ENCODE peak calls at places on chromosome 3, in six cellular contexts. One of them, this sample, is unnamed.

GRCh38 chr3:141305436-141305835 is 62.9 kb upstream of the ZBTB38 start:
- DNase-seq in AG10803: peak
- DNase-seq in B cell: no peak
- DNase-seq in neural progenitor cell: peak
- DNase-seq in progenitor cell of endocrine pancreas: no peak
- DNase-seq in left lung: no peak
- DNase-seq in this sample: no peak

GRCh38 chr3:140164922-140165590 is 230.1 kb downstream of the CLSTN2 start:
- DNase-seq in B cell: no peak
- DNase-seq in left lung: no peak
- DNase-seq in progenitor cell of endocrine pancreas: no peak
- DNase-seq in AG10803: no peak
- DNase-seq in neural progenitor cell: no peak
- DNase-seq in this sample: no peak

GRCh38 chr3:141530133-141530768 is 43.4 kb downstream of the RASA2 start:
- DNase-seq in B cell: no peak
- DNase-seq in left lung: no peak
- DNase-seq in neural progenitor cell: no peak
- DNase-seq in progenitor cell of endocrine pancreas: no peak
- DNase-seq in AG10803: peak
- DNase-seq in this sample: no peak

GRCh38 chr3:186073641-186074040 is 35.2 kb downstream of the ETV5 start:
- DNase-seq in progenitor cell of endocrine pancreas: no peak
- DNase-seq in B cell: no peak
- DNase-seq in neural progenitor cell: no peak
- DNase-seq in AG10803: no peak
- DNase-seq in left lung: no peak
- DNase-seq in this sample: no peak

GRCh38 chr3:61381745-61382392 is 130.6 kb upstream of the FHIT start:
- DNase-seq in progenitor cell of endocrine pancreas: no peak
- DNase-seq in left lung: no peak
- DNase-seq in neural progenitor cell: peak
- DNase-seq in AG10803: peak
- DNase-seq in B cell: peak
- DNase-seq in this sample: peak

GRCh38 chr3:184362668-184363540 is 1.4 kb downstream of the POLR2H start:
- DNase-seq in left lung: peak
- DNase-seq in AG10803: peak
- DNase-seq in progenitor cell of endocrine pancreas: peak
- DNase-seq in B cell: peak
- DNase-seq in neural progenitor cell: peak
- DNase-seq in this sample: peak

GRCh38 chr3:155112661-155113389 is 32.7 kb downstream of the MME start:
- DNase-seq in left lung: no peak
- DNase-seq in B cell: peak
- DNase-seq in progenitor cell of endocrine pancreas: no peak
- DNase-seq in AG10803: no peak
- DNase-seq in neural progenitor cell: no peak
- DNase-seq in this sample: no peak

GRCh38 chr3:39254806-39255449 is 24.9 kb downstream of the CX3CR1 start:
- DNase-seq in B cell: no peak
- DNase-seq in left lung: no peak
- DNase-seq in progenitor cell of endocrine pancreas: no peak
- DNase-seq in neural progenitor cell: no peak
- DNase-seq in AG10803: peak
- DNase-seq in this sample: no peak

GRCh38 chr3:50587806-50588758 is 18.8 kb downstream of the HEMK1 start:
- DNase-seq in AG10803: no peak
- DNase-seq in progenitor cell of endocrine pancreas: no peak
- DNase-seq in left lung: peak
- DNase-seq in B cell: no peak
- DNase-seq in neural progenitor cell: no peak
- DNase-seq in this sample: peak

GRCh38 chr3:50591196-50591741 is 20.3 kb downstream of the CISH start:
- DNase-seq in B cell: no peak
- DNase-seq in AG10803: no peak
- DNase-seq in left lung: peak
- DNase-seq in neural progenitor cell: no peak
- DNase-seq in progenitor cell of endocrine pancreas: no peak
- DNase-seq in this sample: no peak

GRCh38 chr3:50587373-50587772 is 18.1 kb downstream of the HEMK1 start:
- DNase-seq in left lung: peak
- DNase-seq in progenitor cell of endocrine pancreas: no peak
- DNase-seq in neural progenitor cell: no peak
- DNase-seq in B cell: no peak
- DNase-seq in AG10803: no peak
- DNase-seq in this sample: no peak

GRCh38 chr3:50586763-50587070 is 17.4 kb downstream of the HEMK1 start:
- DNase-seq in AG10803: no peak
- DNase-seq in progenitor cell of endocrine pancreas: no peak
- DNase-seq in B cell: no peak
- DNase-seq in left lung: no peak
- DNase-seq in neural progenitor cell: no peak
- DNase-seq in this sample: no peak

GRCh38 chr3:50588759-50589433 is 19.6 kb downstream of the HEMK1 start:
- DNase-seq in AG10803: peak
- DNase-seq in B cell: no peak
- DNase-seq in neural progenitor cell: no peak
- DNase-seq in progenitor cell of endocrine pancreas: no peak
- DNase-seq in left lung: no peak
- DNase-seq in this sample: no peak
- TF ChIP-seq CTCF in AG10803: no peak
- TF ChIP-seq CTCF in B cell: no peak
- TF ChIP-seq CTCF in neural progenitor cell: no peak
- TF ChIP-seq CTCF in progenitor cell of endocrine pancreas: no peak
- TF ChIP-seq CTCF in left lung: no peak
- TF ChIP-seq CTCF in this sample: no peak

DNA sequence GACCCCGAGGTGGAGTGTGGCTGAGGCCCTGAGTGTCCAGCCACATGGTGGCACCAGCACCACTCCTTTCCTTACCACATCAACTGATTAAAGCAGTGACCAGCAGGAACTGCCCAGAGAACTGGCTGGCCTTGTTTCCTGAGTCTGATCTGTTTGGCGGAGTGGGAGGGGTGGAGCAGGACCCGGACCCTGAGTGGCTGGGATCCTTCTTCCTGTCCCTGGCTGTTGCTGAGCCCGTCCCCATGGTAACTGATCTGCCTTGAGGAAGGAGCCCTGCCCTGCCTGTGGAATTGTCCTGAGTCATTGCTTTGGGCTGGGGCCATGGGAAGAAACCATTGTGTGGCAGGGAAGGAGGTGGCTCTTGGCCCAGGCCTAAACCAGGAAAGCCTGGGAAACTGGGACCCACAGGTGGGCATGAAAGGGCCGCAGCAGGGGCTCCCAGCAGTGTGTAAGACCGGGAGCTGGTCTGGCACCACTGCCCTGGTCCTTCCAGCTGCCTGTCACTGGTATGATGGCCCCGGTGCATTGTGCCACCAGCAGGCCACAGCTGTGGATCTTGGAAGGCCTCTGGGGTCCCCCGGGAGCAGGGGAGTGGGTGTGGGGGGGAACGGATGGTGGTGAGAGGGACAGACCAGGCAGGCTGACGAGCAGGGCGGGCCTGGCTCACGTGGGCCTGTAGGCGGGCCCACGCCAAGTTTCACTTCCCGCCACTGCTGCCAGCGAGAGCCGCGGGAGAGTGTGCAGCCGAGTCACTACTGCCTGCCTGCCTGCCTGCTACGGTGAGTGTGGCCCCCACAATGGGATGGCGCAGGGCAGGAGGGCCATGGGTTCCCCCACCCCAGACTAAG is 19.2 kb downstream of the ATRIP start:
- DNase-seq in left lung: peak
- DNase-seq in B cell: peak
- DNase-seq in neural progenitor cell: peak
- DNase-seq in AG10803: peak
- DNase-seq in progenitor cell of endocrine pancreas: peak
- DNase-seq in this sample: peak
- TF ChIP-seq CTCF in left lung: peak
- TF ChIP-seq CTCF in B cell: peak
- TF ChIP-seq CTCF in neural progenitor cell: peak
- TF ChIP-seq CTCF in AG10803: peak
- TF ChIP-seq CTCF in progenitor cell of endocrine pancreas: peak
- TF ChIP-seq CTCF in this sample: peak

DNA sequence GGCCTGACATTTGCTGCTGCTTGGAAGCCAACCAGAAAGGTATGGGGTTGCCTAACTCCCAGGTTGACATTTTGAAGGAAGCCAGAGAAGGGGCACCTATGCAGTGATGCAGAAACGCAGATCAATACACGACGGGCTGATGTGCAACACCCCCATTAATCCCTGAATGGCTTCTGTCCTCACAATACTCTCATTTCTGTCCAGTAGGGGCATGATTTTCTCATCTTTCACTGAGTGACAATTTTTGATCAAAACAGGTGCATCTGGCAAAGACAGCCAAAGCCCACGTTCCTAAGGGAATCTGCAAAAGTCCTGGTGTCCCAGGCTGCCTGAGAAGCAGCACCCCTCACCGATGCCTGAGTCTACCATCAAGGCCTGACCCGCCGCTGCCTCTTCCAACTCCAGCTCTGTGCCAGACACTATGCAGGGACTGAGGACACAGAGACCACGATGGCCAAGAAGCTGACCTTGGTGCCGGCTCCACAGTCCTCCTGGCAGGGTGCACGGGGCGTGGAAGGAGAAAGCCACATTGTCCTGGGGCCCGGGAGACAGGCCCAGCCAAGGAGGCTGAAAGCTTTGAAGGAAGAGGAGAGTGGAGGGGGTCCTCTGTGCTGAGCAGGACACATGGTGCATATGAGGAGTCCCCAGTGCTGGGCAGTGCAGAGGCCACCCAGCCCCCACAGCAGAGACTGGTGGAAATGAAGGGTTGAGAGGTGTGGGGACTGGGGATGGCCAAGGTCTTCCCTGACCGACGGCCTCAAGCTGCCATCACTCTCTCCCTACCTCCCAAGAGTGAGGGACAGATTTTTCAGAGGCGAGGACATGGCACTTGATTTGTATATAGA is 159.6 kb downstream of the NUP210 start:
- DNase-seq in AG10803: no peak
- DNase-seq in progenitor cell of endocrine pancreas: no peak
- DNase-seq in left lung: peak
- DNase-seq in B cell: no peak
- DNase-seq in neural progenitor cell: no peak
- DNase-seq in this sample: no peak
- TF ChIP-seq CTCF in AG10803: no peak
- TF ChIP-seq CTCF in progenitor cell of endocrine pancreas: no peak
- TF ChIP-seq CTCF in left lung: no peak
- TF ChIP-seq CTCF in B cell: no peak
- TF ChIP-seq CTCF in neural progenitor cell: peak
- TF ChIP-seq CTCF in this sample: no peak

GRCh38 chr3:103410231-103410630 is 975.4 kb downstream of the ZPLD1 start:
- DNase-seq in left lung: peak
- DNase-seq in neural progenitor cell: peak
- DNase-seq in AG10803: no peak
- DNase-seq in B cell: no peak
- DNase-seq in progenitor cell of endocrine pancreas: no peak
- DNase-seq in this sample: no peak
- TF ChIP-seq CTCF in left lung: no peak
- TF ChIP-seq CTCF in neural progenitor cell: peak
- TF ChIP-seq CTCF in AG10803: peak
- TF ChIP-seq CTCF in B cell: no peak
- TF ChIP-seq CTCF in progenitor cell of endocrine pancreas: peak
- TF ChIP-seq CTCF in this sample: peak

GRCh38 chr3:14900881-14901873 is 46.2 kb upstream of the NR2C2 start:
- DNase-seq in neural progenitor cell: no peak
- DNase-seq in B cell: no peak
- DNase-seq in left lung: no peak
- DNase-seq in AG10803: no peak
- DNase-seq in progenitor cell of endocrine pancreas: no peak
- DNase-seq in this sample: no peak

GRCh38 chr3:14898929-14899328 is 48.5 kb upstream of the NR2C2 start:
- DNase-seq in neural progenitor cell: no peak
- DNase-seq in progenitor cell of endocrine pancreas: no peak
- DNase-seq in left lung: no peak
- DNase-seq in AG10803: no peak
- DNase-seq in B cell: no peak
- DNase-seq in this sample: no peak

GRCh38 chr3:14902719-14903118 is 44.7 kb upstream of the NR2C2 start:
- DNase-seq in AG10803: no peak
- DNase-seq in left lung: no peak
- DNase-seq in neural progenitor cell: no peak
- DNase-seq in progenitor cell of endocrine pancreas: no peak
- DNase-seq in B cell: no peak
- DNase-seq in this sample: no peak

GRCh38 chr3:14897266-14897665 is 50.1 kb upstream of the NR2C2 start:
- DNase-seq in AG10803: no peak
- DNase-seq in progenitor cell of endocrine pancreas: no peak
- DNase-seq in B cell: no peak
- DNase-seq in left lung: no peak
- DNase-seq in neural progenitor cell: no peak
- DNase-seq in this sample: no peak

DNA sequence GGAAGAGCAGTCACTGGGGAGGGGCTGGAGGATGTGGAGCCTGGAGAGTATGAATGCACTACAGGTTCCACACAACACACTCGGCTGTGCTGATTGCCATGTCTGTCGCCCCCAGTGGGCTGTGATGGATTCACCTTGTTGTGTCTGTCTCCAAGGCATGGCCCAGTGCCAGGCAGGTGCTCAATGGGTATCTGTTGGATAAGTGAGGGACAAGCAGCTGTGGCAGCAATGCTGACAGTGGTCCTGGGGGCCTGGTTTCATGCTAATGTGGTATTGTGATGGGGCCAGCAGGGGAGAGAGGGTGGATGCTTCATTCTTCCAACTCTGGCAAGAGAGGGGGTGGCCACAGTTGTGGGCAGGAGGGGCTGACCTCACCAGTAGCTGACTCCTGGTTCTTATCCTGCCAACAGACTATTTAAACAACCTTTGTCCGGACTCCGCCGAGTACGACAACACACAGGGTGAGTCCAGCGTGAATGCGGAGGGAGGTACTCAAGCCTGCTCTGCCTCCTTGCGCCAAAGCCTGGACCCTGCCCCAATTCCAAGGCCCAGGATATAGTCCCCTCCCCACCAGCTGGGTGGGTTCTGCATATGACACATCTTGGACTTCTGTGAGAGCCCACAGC is 47.3 kb upstream of the NR2C2 start:
- DNase-seq in B cell: no peak
- DNase-seq in AG10803: no peak
- DNase-seq in left lung: no peak
- DNase-seq in neural progenitor cell: no peak
- DNase-seq in progenitor cell of endocrine pancreas: no peak
- DNase-seq in this sample: no peak
- TF ChIP-seq CTCF in B cell: no peak
- TF ChIP-seq CTCF in AG10803: no peak
- TF ChIP-seq CTCF in left lung: no peak
- TF ChIP-seq CTCF in neural progenitor cell: no peak
- TF ChIP-seq CTCF in progenitor cell of endocrine pancreas: no peak
- TF ChIP-seq CTCF in this sample: no peak

GRCh38 chr3:62558549-62559112 is 185.3 kb upstream of the FEZF2 start:
- DNase-seq in AG10803: no peak
- DNase-seq in progenitor cell of endocrine pancreas: no peak
- DNase-seq in left lung: no peak
- DNase-seq in neural progenitor cell: peak
- DNase-seq in B cell: no peak
- DNase-seq in this sample: peak
- TF ChIP-seq CTCF in AG10803: peak
- TF ChIP-seq CTCF in progenitor cell of endocrine pancreas: peak
- TF ChIP-seq CTCF in left lung: no peak
- TF ChIP-seq CTCF in neural progenitor cell: peak
- TF ChIP-seq CTCF in B cell: no peak
- TF ChIP-seq CTCF in this sample: peak

This sample was measured in GM10248.